ENCODE peak calls at places on chromosomes 12 and 14, in seven cellular contexts. C, S, Y, F, J, A and O are unnamed samples.

GRCh38 chr12:130775953-130776856 is 60.1 kb upstream of the RIMBP2 start:
- DNase-seq in C (peak; percentile 48), S (peak; percentile 67), Y (peak; percentile 76), F (no peak), J (peak; percentile 32), A (no peak), O (no peak)

GRCh38 chr12:2023365-2023764 is 19.1 kb upstream of the DCP1B start:
- DNase-seq in C (no peak), S (no peak), Y (no peak), F (no peak), J (no peak), A (peak; percentile 22), O (no peak)

GRCh38 chr12:23600936-23601335 is 348.5 kb downstream of the SOX5 start:
- DNase-seq in C (no peak), S (no peak), Y (no peak), F (no peak), J (no peak), A (no peak), O (no peak)

GRCh38 chr14:92677087-92677668 is 71.2 kb downstream of the LGMN start:
- DNase-seq in C (no peak), S (no peak), Y (peak; percentile 14), F (no peak), J (no peak), A (no peak), O (no peak)

GRCh38 chr14:95151561-95151960 is 5.8 kb downstream of the DICER1 start:
- DNase-seq in C (no peak), S (no peak), Y (no peak), F (no peak), J (no peak), A (no peak), O (no peak)

GRCh38 chr14:104467641-104468040 is 111.9 kb upstream of the C14orf180 start:
- DNase-seq in C (no peak), S (no peak), Y (no peak), F (no peak), J (no peak), A (no peak), O (no peak)

GRCh38 chr14:26190644-26191043 is 407.2 kb downstream of the NOVA1 start:
- DNase-seq in C (no peak), S (no peak), Y (no peak), F (no peak), J (no peak), A (no peak), O (no peak)

GRCh38 chr12:3275171-3276041 is 198.2 kb downstream of the TSPAN9 start:
- DNase-seq in C (peak; percentile 74), S (peak; percentile 88), Y (peak; percentile 88), F (peak; percentile 79), J (peak; percentile 71), A (peak; percentile 71), O (no peak)

GRCh38 chr14:100891501-100892445 is 11.7 kb downstream of the RTL1 start:
- DNase-seq in C (peak; percentile 7), S (peak; percentile 6), Y (peak; percentile 38), F (peak; percentile 27), J (no peak), A (no peak), O (no peak)

GRCh38 chr12:51441583-51441982 is 17.0 kb downstream of the SLC4A8 start:
- DNase-seq in C (no peak), S (no peak), Y (no peak), F (no peak), J (peak; percentile 49), A (no peak), O (no peak)

GRCh38 chr12:59459966-59460365 is 135.9 kb upstream of the SLC16A7 start:
- DNase-seq in C (no peak), S (no peak), Y (no peak), F (no peak), J (no peak), A (no peak), O (no peak)

GRCh38 chr14:35121887-35122695 is at the start of the genes PPP2R3C and PRORP:
- DNase-seq in C (peak; percentile 93), S (peak; percentile 96), Y (peak; percentile 93), F (peak; percentile 93), J (peak; percentile 85), A (peak; percentile 97), O (peak; percentile 67)

GRCh38 chr14:35124127-35124526 is 1.8 kb downstream of the PRORP start:
- DNase-seq in C (no peak), S (no peak), Y (no peak), F (no peak), J (no peak), A (no peak), O (no peak)

GRCh38 chr14:35123388-35123703 is 994 bp downstream of the PRORP start:
- DNase-seq in C (no peak), S (no peak), Y (no peak), F (no peak), J (no peak), A (no peak), O (no peak)

GRCh38 chr14:35122696-35123387 is 490 bp downstream of the PRORP start:
- DNase-seq in C (no peak), S (no peak), Y (no peak), F (no peak), J (no peak), A (peak; percentile 21), O (no peak)

DNA sequence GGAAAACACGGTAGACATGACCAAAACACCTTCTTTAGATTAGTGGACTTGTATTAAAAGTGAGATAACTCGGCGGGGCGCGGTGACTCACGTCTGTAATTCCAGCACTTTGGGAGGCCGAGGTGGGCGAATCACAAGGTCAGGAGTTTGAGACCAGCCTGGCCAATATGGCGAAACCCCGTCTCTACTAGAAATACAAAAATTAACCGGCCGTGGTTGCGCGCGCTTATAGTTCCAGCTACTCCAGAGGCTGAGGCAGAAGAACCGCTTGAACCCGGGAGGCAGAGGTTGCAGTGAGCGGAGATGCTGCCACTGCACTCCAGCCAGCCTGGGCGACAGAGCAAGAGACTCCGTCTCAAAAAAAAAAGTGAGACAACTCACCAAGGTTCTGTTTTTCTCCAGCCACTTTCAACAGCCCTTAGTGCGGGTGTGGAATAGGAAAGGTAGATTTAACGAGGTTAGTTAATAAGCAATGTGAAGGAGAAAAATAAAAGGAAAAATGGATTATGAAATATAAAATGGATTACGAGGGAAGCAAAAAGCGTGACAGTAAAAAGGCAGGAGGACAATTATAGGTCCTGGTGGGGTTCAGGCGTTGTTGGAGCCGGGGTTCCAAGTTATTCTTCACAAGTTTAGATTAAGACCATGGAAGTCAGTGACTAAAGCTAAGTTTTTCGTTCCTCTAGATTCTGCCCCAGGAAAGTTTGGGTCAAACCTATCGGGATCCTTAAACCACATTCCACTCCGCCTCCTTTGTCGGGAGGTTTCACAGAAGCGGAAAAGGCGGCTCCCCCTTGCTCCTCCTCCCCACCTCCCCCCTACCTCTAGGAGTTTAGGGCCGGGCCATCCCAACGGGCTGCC is 534 bp downstream of the PPP2R3C start:
- DNase-seq in C (peak; percentile 35), S (peak; percentile 25), Y (no peak), F (no peak), J (no peak), A (no peak), O (no peak)
- TF ChIP-seq POLR2A in C (no peak), S (no peak), Y (no peak), F (no peak), J (no peak), A (peak; percentile 49), O (no peak)

GRCh38 chr14:58239259-58240210 is 5.1 kb upstream of the PSMA3 start:
- DNase-seq in C (peak; percentile 66), S (peak; percentile 87), Y (peak; percentile 83), F (peak; percentile 75), J (peak; percentile 66), A (peak; percentile 73), O (no peak)
- TF ChIP-seq POLR2A in C (peak; percentile 62), S (no peak), Y (no peak), F (no peak), J (peak; percentile 28), A (no peak), O (no peak)

GRCh38 chr14:88554458-88555286 is at the start of gene PTPN21:
- DNase-seq in C (peak; percentile 85), S (peak; percentile 86), Y (peak; percentile 89), F (peak; percentile 87), J (peak; percentile 83), A (peak; percentile 70), O (no peak)
- TF ChIP-seq POLR2A in C (peak; percentile 83), S (no peak), Y (no peak), F (peak; percentile 67), J (peak; percentile 71), A (peak; percentile 30), O (peak; percentile 15)

DNA sequence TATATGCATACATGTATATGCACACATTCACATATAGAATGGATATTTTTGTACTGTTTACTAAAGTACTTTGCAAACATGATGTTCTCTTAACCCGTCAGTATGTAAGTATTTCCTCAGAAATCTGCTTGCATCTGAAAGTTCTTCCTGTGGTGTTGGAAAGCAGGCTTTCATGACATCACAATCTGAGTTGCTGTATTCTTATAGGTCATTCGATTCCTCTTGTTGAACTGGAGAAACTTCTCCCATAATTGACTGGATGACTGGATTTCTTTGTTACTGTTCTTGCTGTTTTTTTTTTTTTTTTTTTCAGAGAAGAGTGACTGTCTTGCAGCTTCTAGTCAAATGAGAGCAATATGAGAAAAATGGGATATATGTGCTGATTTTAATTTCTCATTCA is 29.1 kb downstream of the GABARAPL1 start:
- DNase-seq in C (no peak), S (no peak), Y (no peak), F (no peak), J (no peak), A (no peak), O (no peak)
- TF ChIP-seq POLR2A in C (no peak), S (no peak), Y (no peak), F (no peak), J (no peak), A (no peak), O (no peak)